ENCODE peak calls at places on chromosome 2, in eight cellular contexts. U is Karpas-422, K is foreskin fibroblast, P is H4, T is neural progenitor cell, A is BJ, M is GM06990, H is ureter. V is an unnamed sample.

GRCh38 chr2:208573559-208573958 is 167.0 kb downstream of the PTH2R start:
- DNase-seq in U (no peak), K (no peak), P (no peak), T (no peak), A (no peak), M (no peak), H (no peak), V (no peak)

GRCh38 chr2:38362223-38362622 is 14.8 kb downstream of the ATL2 start:
- DNase-seq in U (no peak), K (no peak), P (no peak), T (no peak), A (no peak), M (no peak), H (no peak), V (no peak)

GRCh38 chr2:20664071-20664390 is 2.9 kb upstream of the GDF7 start:
- DNase-seq in U (no peak), K (no peak), P (no peak), T (no peak), A (no peak), M (no peak), H (no peak), V (no peak)

GRCh38 chr2:219527076-219527394 is 12.8 kb downstream of the ASIC4 start:
- DNase-seq in U (no peak), K (no peak), P (no peak), T (no peak), A (no peak), M (no peak), H (no peak), V (no peak)

GRCh38 chr2:36277146-36277808 is 78.3 kb upstream of the CRIM1 start:
- DNase-seq in U (no peak), K (peak), P (peak), T (no peak), A (no peak), M (no peak), H (no peak), V (peak)

GRCh38 chr2:181955010-181955409 is 30.6 kb upstream of the PPP1R1C start:
- DNase-seq in U (no peak), K (peak), P (peak), T (no peak), A (no peak), M (no peak), H (no peak), V (peak)

GRCh38 chr2:9187620-9188214 is 18.9 kb upstream of the ASAP2 start:
- DNase-seq in U (no peak), K (peak), P (no peak), T (no peak), A (no peak), M (no peak), H (no peak), V (no peak)

GRCh38 chr2:96906719-96907404 is 37.0 kb upstream of the SEMA4C start:
- DNase-seq in U (no peak), K (peak), P (no peak), T (peak), A (no peak), M (no peak), H (no peak), V (no peak)

GRCh38 chr2:178420463-178420990 is 30.4 kb downstream of the PRKRA start:
- DNase-seq in U (no peak), K (no peak), P (no peak), T (no peak), A (no peak), M (no peak), H (no peak), V (no peak)

GRCh38 chr2:43745457-43745856 is 28.4 kb upstream of the DYNC2LI1 start:
- DNase-seq in U (no peak), K (peak), P (no peak), T (no peak), A (peak), M (no peak), H (no peak), V (no peak)

GRCh38 chr2:227482638-227483340 is 10.8 kb downstream of the AGFG1 start:
- DNase-seq in U (peak), K (peak), P (no peak), T (no peak), A (no peak), M (peak), H (no peak), V (no peak)

GRCh38 chr2:147182260-147182659 is 662.6 kb upstream of the ACVR2A start:
- DNase-seq in U (no peak), K (no peak), P (peak), T (no peak), A (no peak), M (peak), H (no peak), V (no peak)

GRCh38 chr2:201852878-201853415 is 46.6 kb downstream of the CDK15 start:
- DNase-seq in U (no peak), K (peak), P (peak), T (peak), A (no peak), M (no peak), H (no peak), V (peak)

GRCh38 chr2:40955635-40956034 is 503.7 kb upstream of the SLC8A1 start:
- DNase-seq in U (no peak), K (peak), P (no peak), T (no peak), A (no peak), M (no peak), H (no peak), V (no peak)

GRCh38 chr2:107374261-107374660 is 452.4 kb upstream of the RGPD4 start:
- DNase-seq in U (no peak), K (no peak), P (no peak), T (no peak), A (no peak), M (no peak), H (no peak), V (no peak)

GRCh38 chr2:236164201-236164982 is 3.8 kb downstream of the GBX2 start:
- DNase-seq in U (no peak), K (peak), P (no peak), T (peak), A (no peak), M (no peak), H (peak), V (no peak)

GRCh38 chr2:240425236-240425615 is 10.2 kb upstream of the GPC1 start:
- DNase-seq in U (no peak), K (no peak), P (no peak), T (no peak), A (no peak), M (no peak), H (no peak), V (peak)

GRCh38 chr2:62398295-62398855 is 107.6 kb downstream of the TMEM17 start:
- DNase-seq in U (no peak), K (no peak), P (no peak), T (no peak), A (no peak), M (peak), H (no peak), V (no peak)

GRCh38 chr2:146927080-146927714 is 917.6 kb upstream of the ACVR2A start:
- DNase-seq in U (peak), K (peak), P (peak), T (peak), A (no peak), M (no peak), H (peak), V (no peak)

GRCh38 chr2:98806266-98806697 is 75.3 kb upstream of the MGAT4A start:
- DNase-seq in U (no peak), K (peak), P (peak), T (no peak), A (no peak), M (no peak), H (peak), V (peak)

GRCh38 chr2:236659758-236660150 is 90.1 kb downstream of the ACKR3 start:
- DNase-seq in U (no peak), K (no peak), P (peak), T (no peak), A (no peak), M (no peak), H (peak), V (peak)

GRCh38 chr2:119011162-119011909 is 69.3 kb downstream of the MARCO start:
- DNase-seq in U (no peak), K (peak), P (no peak), T (peak), A (no peak), M (peak), H (no peak), V (peak)

GRCh38 chr2:20562540-20563225 is 88.2 kb downstream of the HS1BP3 start:
- DNase-seq in U (peak), K (no peak), P (no peak), T (peak), A (no peak), M (no peak), H (no peak), V (no peak)

GRCh38 chr2:14324308-14324707 is 308.2 kb upstream of the LRATD1 start:
- DNase-seq in U (no peak), K (no peak), P (no peak), T (no peak), A (no peak), M (no peak), H (no peak), V (no peak)

GRCh38 chr2:114797540-114797939 is 355.1 kb downstream of the DPP10 start:
- DNase-seq in U (no peak), K (no peak), P (no peak), T (no peak), A (no peak), M (no peak), H (no peak), V (no peak)

GRCh38 chr2:197838589-197838988 is 34.2 kb downstream of the PLCL1 start:
- DNase-seq in U (no peak), K (no peak), P (no peak), T (no peak), A (no peak), M (no peak), H (no peak), V (no peak)

GRCh38 chr2:26458365-26459042 is 19.4 kb downstream of the OTOF start:
- DNase-seq in U (peak), K (no peak), P (no peak), T (no peak), A (no peak), M (no peak), H (no peak), V (no peak)

GRCh38 chr2:217979151-217979811 is 23.5 kb downstream of the TNS1 start:
- DNase-seq in U (no peak), K (peak), P (no peak), T (peak), A (no peak), M (no peak), H (no peak), V (no peak)

GRCh38 chr2:152166633-152167032 is 8.9 kb downstream of the STAM2 start:
- DNase-seq in U (no peak), K (peak), P (no peak), T (no peak), A (no peak), M (peak), H (no peak), V (no peak)

GRCh38 chr2:64857581-64858471 is 131.4 kb upstream of the SLC1A4 start:
- DNase-seq in U (no peak), K (peak), P (no peak), T (peak), A (no peak), M (no peak), H (peak), V (peak)

GRCh38 chr2:241542278-241542605 is 16.3 kb upstream of the BOK start:
- DNase-seq in U (no peak), K (no peak), P (no peak), T (no peak), A (no peak), M (no peak), H (no peak), V (no peak)

GRCh38 chr2:24559714-24560113 is 68.7 kb downstream of the NCOA1 start:
- DNase-seq in U (no peak), K (peak), P (no peak), T (no peak), A (no peak), M (no peak), H (no peak), V (no peak)

GRCh38 chr2:95728878-95729511 is 137.2 kb downstream of the TRIM43 start:
- DNase-seq in U (peak), K (peak), P (peak), T (no peak), A (peak), M (no peak), H (peak), V (peak)

GRCh38 chr2:70936165-70936978 is 672 bp downstream of the ATP6V1B1 start:
- DNase-seq in U (no peak), K (no peak), P (no peak), T (no peak), A (no peak), M (no peak), H (no peak), V (no peak)

GRCh38 chr2:234412726-234413125 is 84.2 kb downstream of the ARL4C start:
- DNase-seq in U (no peak), K (peak), P (peak), T (no peak), A (no peak), M (no peak), H (no peak), V (peak)

GRCh38 chr2:238231251-238231793 is 8.5 kb downstream of the HES6 start:
- DNase-seq in U (no peak), K (peak), P (no peak), T (peak), A (no peak), M (peak), H (peak), V (no peak)

GRCh38 chr2:44918095-44918775 is 23.3 kb upstream of the SIX3 start:
- DNase-seq in U (no peak), K (no peak), P (peak), T (no peak), A (no peak), M (no peak), H (no peak), V (peak)

GRCh38 chr2:75646583-75647425 is at the start of gene MRPL19:
- DNase-seq in U (peak), K (peak), P (peak), T (peak), A (peak), M (peak), H (peak), V (peak)

GRCh38 chr2:46339200-46339599 is 42.0 kb downstream of the EPAS1 start:
- DNase-seq in U (no peak), K (no peak), P (no peak), T (no peak), A (no peak), M (no peak), H (no peak), V (no peak)

GRCh38 chr2:100928235-100928634 is 73.9 kb upstream of the RPL31 start:
- DNase-seq in U (no peak), K (no peak), P (no peak), T (no peak), A (no peak), M (no peak), H (no peak), V (no peak)

V was measured in Daoy.